ENCODE peak calls at places on chromosome 22, in seven cellular contexts. O is cardiac muscle cell, C is heart right ventricle, S is colonic mucosa, I is IMR-90, K is right lobe of liver, R is PC-3. Y is an unnamed sample. For H3K36me3, the result is how much of the 10 kb centered on the place peaks cover.

GRCh38 chr22:23243006-23243573 is 62.8 kb downstream of the BCR start:
- DNase-seq in C (no peak), S (no peak), R (no peak), K (no peak), O (no peak), I (no peak), Y (no peak)

GRCh38 chr22:36569999-36570398 is 41.0 kb upstream of the EIF3D start:
- DNase-seq in C (no peak), I (peak), O (peak), K (no peak), S (no peak), R (no peak), Y (peak)

GRCh38 chr22:40400173-40400572 is 29.8 kb downstream of the SGSM3 start:
- DNase-seq in K (no peak), I (no peak), S (no peak), O (no peak), R (no peak), C (no peak), Y (no peak)

GRCh38 chr22:41682033-41682807 is 6.4 kb downstream of the SNU13 start:
- DNase-seq in S (peak), O (peak), K (peak), I (peak), R (peak), C (peak), Y (peak)

GRCh38 chr22:49861642-49862407 is 8.2 kb downstream of the ZBED4 start:
- DNase-seq in C (no peak), I (no peak), O (peak), K (no peak), S (no peak), R (no peak), Y (no peak)

GRCh38 chr22:35539910-35540599 is 576 bp upstream of the RASD2 start:
- DNase-seq in R (peak), O (peak), S (peak), I (peak), K (peak), C (peak), Y (peak)

GRCh38 chr22:36339171-36340065 is 48.3 kb downstream of the MYH9 start:
- DNase-seq in O (peak), I (peak), K (no peak), C (no peak), R (no peak), S (no peak), Y (no peak)

GRCh38 chr22:44889233-44889878 is 120.4 kb downstream of the PHF21B start:
- DNase-seq in S (no peak), C (no peak), R (no peak), I (no peak), O (no peak), K (no peak), Y (no peak)

GRCh38 chr22:40258463-40259046 is 80.8 kb downstream of the TNRC6B start:
- DNase-seq in R (peak), S (no peak), C (no peak), O (no peak), I (peak), K (no peak), Y (no peak)

GRCh38 chr22:49197986-49198704 is 629.5 kb downstream of the BRD1 start:
- DNase-seq in R (no peak), I (no peak), K (peak), C (no peak), S (no peak), O (no peak), Y (no peak)

GRCh38 chr22:41479671-41480396 is 10.9 kb downstream of the ACO2 start:
- DNase-seq in I (peak), K (no peak), O (peak), S (no peak), R (no peak), C (no peak), Y (no peak)

GRCh38 chr22:49365191-49365837 is 462.4 kb downstream of the BRD1 start:
- DNase-seq in K (no peak), S (peak), R (no peak), I (no peak), O (no peak), C (no peak), Y (no peak)

GRCh38 chr22:44827666-44828065 is 75.3 kb downstream of the ARHGAP8 start:
- DNase-seq in R (no peak), O (no peak), S (no peak), K (no peak), I (no peak), C (no peak), Y (no peak)

GRCh38 chr22:40220316-40221054 is 42.8 kb downstream of the TNRC6B start:
- DNase-seq in R (no peak), I (no peak), C (no peak), S (no peak), O (peak), K (no peak), Y (no peak)

GRCh38 chr22:23984430-23984829 is 4.5 kb downstream of the GSTT2 start:
- DNase-seq in S (no peak), K (no peak), I (peak), C (no peak), O (peak), R (no peak), Y (no peak)

GRCh38 chr22:46251266-46251665 is 1.2 kb upstream of the CDPF1 start:
- DNase-seq in C (no peak), S (no peak), K (no peak), O (no peak), R (no peak), I (no peak), Y (no peak)

GRCh38 chr22:39459681-39460080 is 2.9 kb downstream of the MGAT3 start:
- DNase-seq in S (no peak), C (no peak), O (no peak), R (no peak), K (no peak), I (no peak), Y (no peak)

GRCh38 chr22:35064664-35065063 is 1.3 kb upstream of the ISX start:
- DNase-seq in I (no peak), R (peak), O (no peak), C (no peak), S (peak), K (no peak), Y (no peak)

GRCh38 chr22:29382575-29383328 is 5.6 kb downstream of the AP1B1 start:
- DNase-seq in O (no peak), S (peak), I (no peak), K (no peak), R (no peak), C (no peak), Y (no peak)
- H3K36me3 ChIP-seq in O (under half), S (under half), I (under half), K (under half), R (under half), C (under half), Y (under half)

DNA sequence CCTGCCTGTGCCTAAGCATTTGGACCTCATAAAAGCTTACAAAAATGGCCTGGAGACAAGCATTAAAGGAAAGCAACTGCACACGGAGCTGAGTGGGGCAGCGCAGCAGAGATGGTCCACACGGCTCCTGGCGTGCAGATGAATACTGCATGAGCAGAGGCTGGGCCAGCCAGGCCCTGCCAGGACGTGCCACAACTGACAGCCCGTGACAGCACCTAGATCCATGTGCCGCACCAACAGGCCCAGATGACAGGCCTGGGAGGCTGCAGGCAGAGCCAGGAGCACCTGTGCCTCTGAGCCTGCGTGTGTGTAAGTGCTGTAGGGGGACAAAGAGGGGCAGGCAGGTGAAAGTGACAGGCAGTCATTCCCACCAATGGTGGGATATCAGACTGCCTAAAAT is 33.4 kb downstream of the MICAL3 start:
- DNase-seq in S (no peak), R (no peak), K (no peak), O (no peak), C (peak), I (no peak), Y (no peak)
- H3K27ac ChIP-seq in S (no peak), R (no peak), K (no peak), O (no peak), C (peak), I (no peak), Y (no peak)

GRCh38 chr22:30694171-30694637 is 470 bp upstream of the OSBP2 start:
- DNase-seq in O (peak), I (peak), S (peak), K (peak), C (peak), R (peak), Y (peak)
- H3K4me3 ChIP-seq in O (peak), I (peak), S (peak), K (peak), C (peak), R (peak), Y (peak)

GRCh38 chr22:43462701-43463100 is 50.9 kb downstream of the MPPED1 start:
- DNase-seq in C (no peak), I (no peak), R (no peak), K (no peak), O (no peak), S (no peak), Y (no peak)
- H3K36me3 ChIP-seq in C (under half), I (under half), R (under half), K (under half), O (under half), S (under half), Y (under half)

GRCh38 chr22:20940904-20941385 is 23.7 kb downstream of the CRKL start:
- DNase-seq in C (no peak), I (no peak), O (no peak), R (no peak), S (no peak), K (no peak), Y (no peak)

GRCh38 chr22:20937031-20937793 is 20.0 kb downstream of the CRKL start:
- DNase-seq in S (no peak), C (no peak), I (no peak), O (no peak), K (no peak), R (no peak), Y (no peak)

GRCh38 chr22:20937794-20938148 is 20.6 kb downstream of the CRKL start:
- DNase-seq in I (no peak), S (no peak), O (no peak), K (no peak), R (no peak), C (no peak), Y (no peak)

GRCh38 chr22:20940178-20940790 is 23.1 kb downstream of the CRKL start:
- DNase-seq in I (no peak), S (no peak), K (no peak), O (no peak), C (no peak), R (no peak), Y (no peak)

DNA sequence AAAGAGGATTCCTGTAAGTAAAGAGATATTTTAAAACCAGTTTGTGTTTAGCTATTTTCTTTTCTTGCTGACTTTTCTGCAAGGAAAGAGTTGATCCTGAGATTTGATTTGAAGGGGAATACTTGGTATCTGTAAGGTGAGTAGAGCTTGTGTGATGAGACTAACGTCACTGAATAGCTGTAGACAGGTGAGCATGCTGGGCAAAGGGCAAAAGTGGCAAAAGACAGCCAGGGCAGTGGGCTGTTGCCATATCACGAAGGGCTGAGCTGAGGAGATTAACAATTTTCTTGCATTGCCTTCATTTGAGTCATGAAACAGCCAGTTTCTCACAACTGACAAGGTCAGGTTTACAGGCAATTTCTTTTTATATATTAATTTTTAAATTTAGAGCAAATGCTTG is 21.1 kb downstream of the CRKL start:
- DNase-seq in I (no peak), R (no peak), S (no peak), O (no peak), K (no peak), C (no peak), Y (no peak)
- H3K27ac ChIP-seq in I (no peak), R (no peak), S (no peak), O (peak), K (peak), C (no peak), Y (no peak)

DNA sequence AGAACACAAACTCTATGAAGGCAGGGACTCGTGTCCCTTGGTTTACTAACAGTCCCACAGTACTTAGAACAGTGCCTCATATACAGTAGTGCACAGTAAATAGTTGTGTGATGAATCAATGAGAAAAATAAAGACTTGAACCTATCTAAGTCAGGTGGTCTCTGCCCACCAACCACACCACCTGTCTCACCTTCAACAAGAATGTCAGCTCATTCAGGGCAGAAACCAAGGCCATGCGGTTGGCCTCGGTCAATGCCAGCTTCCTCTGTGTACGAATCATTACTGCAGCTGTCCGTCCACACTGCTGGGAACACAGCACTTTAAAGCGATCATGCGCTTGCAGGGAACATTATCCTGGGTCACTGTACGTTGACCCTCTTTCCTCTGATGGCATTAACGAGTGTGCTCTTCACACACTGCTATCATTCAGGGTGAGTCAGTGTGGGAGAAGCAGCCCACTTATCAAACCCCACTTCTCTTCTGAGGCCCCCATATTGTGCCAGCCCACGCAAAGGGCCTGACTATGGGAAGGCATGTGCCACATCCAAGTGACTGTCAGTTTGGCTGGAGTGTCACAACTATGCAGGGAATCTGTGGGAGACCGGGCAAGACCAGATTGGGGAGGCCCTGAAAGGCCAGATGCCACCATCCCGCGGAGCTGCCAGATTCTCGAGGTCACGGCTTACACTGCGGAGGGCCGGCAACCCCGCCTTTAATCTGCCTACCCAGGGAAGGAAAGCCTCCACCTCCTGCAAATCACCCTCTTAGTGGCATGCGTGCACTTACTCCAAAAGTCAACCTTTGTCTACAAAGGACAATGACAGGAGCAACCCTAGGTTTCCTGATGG is 36.1 kb downstream of the LARGE1 start:
- DNase-seq in O (no peak), C (no peak), S (no peak), I (no peak), R (no peak), K (no peak), Y (peak)
- H3K4me3 ChIP-seq in O (no peak), C (no peak), S (no peak), I (no peak), R (no peak), K (no peak), Y (no peak)